ENCODE peak calls at places on chromosomes 5 and 9, in six cellular contexts. One of them, this sample, is unnamed. For H3K27me3, the result is how much of the 10 kb centered on the place peaks cover.

GRCh38 chr9:129237195-129237611 is 59.1 kb upstream of the IER5L start:
- DNase-seq in CD4-positive, alpha-beta memory T cell: peak
- DNase-seq in pancreas: no peak
- DNase-seq in A673: peak
- DNase-seq in IMR-90: peak
- DNase-seq in heart left ventricle: no peak
- DNase-seq in this sample: peak

GRCh38 chr9:114691046-114691955 is 9.3 kb upstream of the TEX48 start:
- DNase-seq in A673: peak
- DNase-seq in IMR-90: peak
- DNase-seq in pancreas: no peak
- DNase-seq in heart left ventricle: no peak
- DNase-seq in CD4-positive, alpha-beta memory T cell: peak
- DNase-seq in this sample: peak

GRCh38 chr9:128396970-128397613 is 23.6 kb upstream of the CERCAM start:
- DNase-seq in IMR-90: no peak
- DNase-seq in pancreas: no peak
- DNase-seq in heart left ventricle: peak
- DNase-seq in CD4-positive, alpha-beta memory T cell: no peak
- DNase-seq in A673: no peak
- DNase-seq in this sample: peak

GRCh38 chr5:83917261-83917908 is 196.7 kb upstream of the HAPLN1 start:
- DNase-seq in A673: no peak
- DNase-seq in pancreas: no peak
- DNase-seq in heart left ventricle: no peak
- DNase-seq in CD4-positive, alpha-beta memory T cell: no peak
- DNase-seq in IMR-90: no peak
- DNase-seq in this sample: no peak

GRCh38 chr5:16934669-16935068 is 1.4 kb downstream of the MYO10 start:
- DNase-seq in IMR-90: peak
- DNase-seq in pancreas: no peak
- DNase-seq in heart left ventricle: no peak
- DNase-seq in A673: no peak
- DNase-seq in CD4-positive, alpha-beta memory T cell: no peak
- DNase-seq in this sample: peak

GRCh38 chr5:5405441-5405840 is 17.0 kb upstream of the ICE1 start:
- DNase-seq in pancreas: no peak
- DNase-seq in CD4-positive, alpha-beta memory T cell: no peak
- DNase-seq in A673: no peak
- DNase-seq in heart left ventricle: no peak
- DNase-seq in IMR-90: no peak
- DNase-seq in this sample: no peak

GRCh38 chr9:84991506-84991855 is 322.0 kb downstream of the NTRK2 start:
- DNase-seq in A673: no peak
- DNase-seq in heart left ventricle: no peak
- DNase-seq in pancreas: no peak
- DNase-seq in CD4-positive, alpha-beta memory T cell: no peak
- DNase-seq in IMR-90: no peak
- DNase-seq in this sample: no peak

GRCh38 chr5:51816427-51816826 is 433.2 kb downstream of the ISL1 start:
- DNase-seq in CD4-positive, alpha-beta memory T cell: no peak
- DNase-seq in A673: no peak
- DNase-seq in IMR-90: no peak
- DNase-seq in pancreas: no peak
- DNase-seq in heart left ventricle: no peak
- DNase-seq in this sample: no peak

GRCh38 chr5:11075010-11075860 is 314.2 kb upstream of the DAP start:
- DNase-seq in A673: peak
- DNase-seq in heart left ventricle: no peak
- DNase-seq in IMR-90: no peak
- DNase-seq in CD4-positive, alpha-beta memory T cell: no peak
- DNase-seq in pancreas: no peak
- DNase-seq in this sample: no peak

GRCh38 chr9:76107487-76107886 is 217.0 kb downstream of the PCSK5 start:
- DNase-seq in CD4-positive, alpha-beta memory T cell: no peak
- DNase-seq in heart left ventricle: no peak
- DNase-seq in IMR-90: no peak
- DNase-seq in A673: no peak
- DNase-seq in pancreas: no peak
- DNase-seq in this sample: peak

GRCh38 chr5:89484962-89485361 is 602.0 kb upstream of the MEF2C start:
- DNase-seq in pancreas: no peak
- DNase-seq in heart left ventricle: no peak
- DNase-seq in A673: no peak
- DNase-seq in IMR-90: no peak
- DNase-seq in CD4-positive, alpha-beta memory T cell: no peak
- DNase-seq in this sample: no peak

GRCh38 chr9:129547869-129548570 is 72.9 kb downstream of the C9orf50 start:
- DNase-seq in A673: no peak
- DNase-seq in CD4-positive, alpha-beta memory T cell: no peak
- DNase-seq in pancreas: no peak
- DNase-seq in heart left ventricle: no peak
- DNase-seq in IMR-90: no peak
- DNase-seq in this sample: peak

GRCh38 chr9:98107926-98108325 is 11.1 kb downstream of the TRIM14 start:
- DNase-seq in CD4-positive, alpha-beta memory T cell: no peak
- DNase-seq in A673: no peak
- DNase-seq in heart left ventricle: no peak
- DNase-seq in IMR-90: no peak
- DNase-seq in pancreas: no peak
- DNase-seq in this sample: no peak

GRCh38 chr9:16207161-16207560 is 654.3 kb downstream of the CCDC171 start:
- DNase-seq in A673: peak
- DNase-seq in pancreas: no peak
- DNase-seq in CD4-positive, alpha-beta memory T cell: no peak
- DNase-seq in heart left ventricle: peak
- DNase-seq in IMR-90: peak
- DNase-seq in this sample: peak

GRCh38 chr5:139635606-139636206 is 12.4 kb upstream of the CXXC5 start:
- DNase-seq in heart left ventricle: peak
- DNase-seq in CD4-positive, alpha-beta memory T cell: no peak
- DNase-seq in A673: peak
- DNase-seq in IMR-90: peak
- DNase-seq in pancreas: peak
- DNase-seq in this sample: peak

GRCh38 chr5:88092938-88093635 is 175.6 kb downstream of the TMEM161B start:
- DNase-seq in pancreas: no peak
- DNase-seq in heart left ventricle: no peak
- DNase-seq in CD4-positive, alpha-beta memory T cell: no peak
- DNase-seq in A673: no peak
- DNase-seq in IMR-90: no peak
- DNase-seq in this sample: no peak

GRCh38 chr5:118224546-118224945 is 763.8 kb downstream of the DTWD2 start:
- DNase-seq in CD4-positive, alpha-beta memory T cell: no peak
- DNase-seq in IMR-90: peak
- DNase-seq in heart left ventricle: no peak
- DNase-seq in A673: no peak
- DNase-seq in pancreas: no peak
- DNase-seq in this sample: peak

GRCh38 chr9:115202960-115203751 is 85.2 kb upstream of the TNC start:
- DNase-seq in pancreas: no peak
- DNase-seq in A673: peak
- DNase-seq in CD4-positive, alpha-beta memory T cell: no peak
- DNase-seq in heart left ventricle: peak
- DNase-seq in IMR-90: peak
- DNase-seq in this sample: peak

GRCh38 chr5:6411141-6411540 is 32.8 kb upstream of the MED10 start:
- DNase-seq in heart left ventricle: no peak
- DNase-seq in A673: peak
- DNase-seq in IMR-90: no peak
- DNase-seq in pancreas: no peak
- DNase-seq in CD4-positive, alpha-beta memory T cell: no peak
- DNase-seq in this sample: no peak

GRCh38 chr5:57839025-57839424 is 356.4 kb upstream of the ACTBL2 start:
- DNase-seq in A673: no peak
- DNase-seq in CD4-positive, alpha-beta memory T cell: no peak
- DNase-seq in pancreas: no peak
- DNase-seq in heart left ventricle: no peak
- DNase-seq in IMR-90: no peak
- DNase-seq in this sample: peak

GRCh38 chr5:148029131-148029530 is 34.6 kb upstream of the SPINK5 start:
- DNase-seq in heart left ventricle: no peak
- DNase-seq in pancreas: no peak
- DNase-seq in CD4-positive, alpha-beta memory T cell: no peak
- DNase-seq in A673: no peak
- DNase-seq in IMR-90: no peak
- DNase-seq in this sample: no peak

GRCh38 chr5:145471026-145471425 is 364.1 kb downstream of the PRELID2 start:
- DNase-seq in IMR-90: no peak
- DNase-seq in CD4-positive, alpha-beta memory T cell: no peak
- DNase-seq in pancreas: no peak
- DNase-seq in heart left ventricle: no peak
- DNase-seq in A673: peak
- DNase-seq in this sample: no peak

GRCh38 chr9:122370869-122371467 is at the start of gene PTGS1:
- DNase-seq in A673: no peak
- DNase-seq in pancreas: no peak
- DNase-seq in IMR-90: peak
- DNase-seq in heart left ventricle: peak
- DNase-seq in CD4-positive, alpha-beta memory T cell: no peak
- DNase-seq in this sample: peak

GRCh38 chr5:78566747-78567449 is 81.7 kb downstream of the LHFPL2 start:
- DNase-seq in IMR-90: peak
- DNase-seq in heart left ventricle: no peak
- DNase-seq in pancreas: no peak
- DNase-seq in A673: no peak
- DNase-seq in CD4-positive, alpha-beta memory T cell: no peak
- DNase-seq in this sample: peak

GRCh38 chr5:29054694-29055093 is 2016.3 kb upstream of the CDH9 start:
- DNase-seq in heart left ventricle: no peak
- DNase-seq in A673: no peak
- DNase-seq in IMR-90: no peak
- DNase-seq in CD4-positive, alpha-beta memory T cell: no peak
- DNase-seq in pancreas: no peak
- DNase-seq in this sample: no peak

GRCh38 chr9:81225586-81225985 is 463.8 kb downstream of the TLE1 start:
- DNase-seq in A673: no peak
- DNase-seq in heart left ventricle: no peak
- DNase-seq in CD4-positive, alpha-beta memory T cell: no peak
- DNase-seq in pancreas: no peak
- DNase-seq in IMR-90: no peak
- DNase-seq in this sample: no peak

GRCh38 chr9:85716031-85716877 is 25.5 kb downstream of the AGTPBP1 start:
- DNase-seq in IMR-90: no peak
- DNase-seq in heart left ventricle: no peak
- DNase-seq in CD4-positive, alpha-beta memory T cell: no peak
- DNase-seq in pancreas: no peak
- DNase-seq in A673: no peak
- DNase-seq in this sample: peak

GRCh38 chr5:150140830-150141229 is 14.8 kb downstream of the PDGFRB start:
- DNase-seq in pancreas: no peak
- DNase-seq in CD4-positive, alpha-beta memory T cell: no peak
- DNase-seq in A673: no peak
- DNase-seq in IMR-90: peak
- DNase-seq in heart left ventricle: peak
- DNase-seq in this sample: peak

GRCh38 chr5:176788091-176788490 is 22.3 kb upstream of the UNC5A start:
- DNase-seq in IMR-90: no peak
- DNase-seq in pancreas: no peak
- DNase-seq in CD4-positive, alpha-beta memory T cell: no peak
- DNase-seq in A673: no peak
- DNase-seq in heart left ventricle: no peak
- DNase-seq in this sample: no peak

GRCh38 chr9:101369884-101370531 is 14.8 kb downstream of the BAAT start:
- DNase-seq in heart left ventricle: no peak
- DNase-seq in pancreas: no peak
- DNase-seq in A673: no peak
- DNase-seq in CD4-positive, alpha-beta memory T cell: no peak
- DNase-seq in IMR-90: no peak
- DNase-seq in this sample: no peak

GRCh38 chr9:35811364-35812024 is 568 bp downstream of the SPAG8 start:
- DNase-seq in IMR-90: no peak
- DNase-seq in heart left ventricle: peak
- DNase-seq in CD4-positive, alpha-beta memory T cell: no peak
- DNase-seq in pancreas: peak
- DNase-seq in A673: no peak
- DNase-seq in this sample: peak

GRCh38 chr5:140868721-140869554 is at the start of gene PCDHA11:
- DNase-seq in CD4-positive, alpha-beta memory T cell: no peak
- DNase-seq in IMR-90: no peak
- DNase-seq in A673: peak
- DNase-seq in heart left ventricle: no peak
- DNase-seq in pancreas: no peak
- DNase-seq in this sample: peak
- H3K27me3 ChIP-seq in CD4-positive, alpha-beta memory T cell: under half
- H3K27me3 ChIP-seq in IMR-90: under half
- H3K27me3 ChIP-seq in A673: under half
- H3K27me3 ChIP-seq in heart left ventricle: half or more
- H3K27me3 ChIP-seq in pancreas: under half
- H3K27me3 ChIP-seq in this sample: under half

DNA sequence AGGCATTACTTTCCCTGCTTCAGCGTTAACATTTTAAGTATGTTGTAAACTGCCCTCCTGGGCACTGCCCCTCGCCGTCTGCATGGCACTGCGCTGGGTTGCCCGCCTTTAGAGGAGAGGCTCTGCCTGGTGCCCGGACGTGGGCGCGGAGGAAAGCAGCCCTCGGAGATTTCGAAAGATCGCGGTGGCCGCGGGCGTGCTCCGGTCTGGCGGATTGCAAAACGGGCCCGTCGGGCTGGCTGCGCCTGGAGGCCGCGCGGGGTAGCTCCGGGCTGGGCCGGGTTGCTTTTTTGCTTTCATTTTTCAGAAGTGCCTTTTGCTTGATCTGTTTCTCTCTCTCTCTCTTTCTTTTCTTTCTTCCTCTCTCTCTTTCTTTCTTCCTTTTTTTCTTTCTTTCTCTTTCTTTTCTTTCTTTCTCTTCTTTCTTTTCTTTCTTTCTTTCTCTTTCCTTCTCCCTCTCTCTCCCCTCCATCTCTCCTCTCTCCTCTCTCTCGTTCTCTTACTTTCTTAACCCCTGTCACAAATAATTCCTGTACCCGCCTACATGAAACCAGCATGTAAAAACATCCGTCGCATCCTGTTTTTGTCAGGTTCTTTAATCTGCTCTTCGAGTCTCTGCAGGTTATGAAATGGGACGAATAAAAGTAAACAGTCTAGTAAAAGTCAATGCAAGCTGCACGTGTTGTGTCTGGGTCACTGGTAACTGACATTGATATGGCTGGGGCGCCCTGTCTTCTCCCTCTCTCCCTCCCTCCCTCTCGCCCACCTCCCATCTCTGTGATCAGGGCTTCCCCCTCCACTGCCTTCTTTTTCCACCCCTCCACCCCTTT is 1.7 kb downstream of the FST start:
- DNase-seq in A673: peak
- DNase-seq in CD4-positive, alpha-beta memory T cell: peak
- DNase-seq in IMR-90: peak
- DNase-seq in heart left ventricle: peak
- DNase-seq in pancreas: peak
- DNase-seq in this sample: peak
- H3K27me3 ChIP-seq in A673: half or more
- H3K27me3 ChIP-seq in CD4-positive, alpha-beta memory T cell: under half
- H3K27me3 ChIP-seq in IMR-90: under half
- H3K27me3 ChIP-seq in heart left ventricle: under half
- H3K27me3 ChIP-seq in pancreas: under half
- H3K27me3 ChIP-seq in this sample: under half

GRCh38 chr9:133581553-133582343 is 27.4 kb downstream of the FAM163B start:
- DNase-seq in pancreas: no peak
- DNase-seq in CD4-positive, alpha-beta memory T cell: no peak
- DNase-seq in A673: peak
- DNase-seq in heart left ventricle: peak
- DNase-seq in IMR-90: peak
- DNase-seq in this sample: no peak
- H3K27me3 ChIP-seq in pancreas: under half
- H3K27me3 ChIP-seq in CD4-positive, alpha-beta memory T cell: under half
- H3K27me3 ChIP-seq in A673: under half
- H3K27me3 ChIP-seq in heart left ventricle: under half
- H3K27me3 ChIP-seq in IMR-90: under half
- H3K27me3 ChIP-seq in this sample: half or more

GRCh38 chr9:83059417-83059816 is 3.5 kb downstream of the RASEF start:
- DNase-seq in A673: no peak
- DNase-seq in CD4-positive, alpha-beta memory T cell: no peak
- DNase-seq in heart left ventricle: no peak
- DNase-seq in pancreas: no peak
- DNase-seq in IMR-90: no peak
- DNase-seq in this sample: no peak
- H3K27me3 ChIP-seq in A673: half or more
- H3K27me3 ChIP-seq in CD4-positive, alpha-beta memory T cell: under half
- H3K27me3 ChIP-seq in heart left ventricle: under half
- H3K27me3 ChIP-seq in pancreas: under half
- H3K27me3 ChIP-seq in IMR-90: under half
- H3K27me3 ChIP-seq in this sample: under half

This sample was measured in GM23248.